ENCODE peak calls at places on chromosome 22, in seven cellular contexts. P is psoas muscle; R is CD4-positive, CD25-positive, alpha-beta regulatory T cell; U is dorsolateral prefrontal cortex; B is GM06990; K is CD8-positive, alpha-beta memory T cell; N is tibial artery. H is an unnamed sample.

GRCh38 chr22:27749597-27750225 is 51.8 kb downstream of the MN1 start:
- DNase-seq in R (no peak), B (no peak), P (no peak), N (peak; percentile 9), U (no peak), K (no peak), H (no peak)

GRCh38 chr22:40107756-40108437 is 69.8 kb upstream of the TNRC6B start:
- DNase-seq in U (no peak), K (no peak), P (no peak), N (no peak), B (peak; percentile 24), R (no peak), H (no peak)

GRCh38 chr22:28034760-28035401 is 115.8 kb upstream of the PITPNB start:
- DNase-seq in U (peak; percentile 77), N (peak; percentile 85), K (peak; percentile 13), R (peak; percentile 11), P (peak; percentile 95), B (no peak), H (no peak)

GRCh38 chr22:37126383-37126782 is 16.9 kb upstream of the TMPRSS6 start:
- DNase-seq in B (no peak), U (no peak), R (no peak), N (no peak), P (no peak), K (no peak), H (no peak)

GRCh38 chr22:46062971-46063631 is 86.1 kb upstream of the WNT7B start:
- DNase-seq in N (peak; percentile 20), R (no peak), B (no peak), U (peak; percentile 34), P (peak; percentile 73), K (no peak), H (no peak)

GRCh38 chr22:17418890-17419324 is 49.6 kb downstream of the CECR2 start:
- DNase-seq in R (no peak), N (no peak), U (no peak), P (no peak), B (no peak), K (no peak), H (no peak)

GRCh38 chr22:31630331-31631329 is 31.4 kb downstream of the PISD start:
- DNase-seq in R (peak; percentile 89), B (peak; percentile 89), U (peak; percentile 74), N (peak; percentile 81), K (peak; percentile 90), P (peak; percentile 87), H (no peak)

GRCh38 chr22:37295946-37296345 is 13.6 kb downstream of the CYTH4 start:
- DNase-seq in R (no peak), U (no peak), B (no peak), K (no peak), N (no peak), P (no peak), H (no peak)

GRCh38 chr22:27768027-27768640 is 33.4 kb downstream of the MN1 start:
- DNase-seq in P (no peak), K (no peak), B (no peak), U (no peak), N (no peak), R (no peak), H (no peak)

GRCh38 chr22:49259870-49260615 is 567.6 kb downstream of the BRD1 start:
- DNase-seq in B (no peak), R (no peak), K (no peak), U (no peak), N (peak; percentile 5), P (no peak), H (no peak)

GRCh38 chr22:33438273-33438672 is 380.1 kb upstream of the SYN3 start:
- DNase-seq in P (no peak), N (no peak), K (no peak), U (peak; percentile 71), B (no peak), R (no peak), H (no peak)

GRCh38 chr22:49548356-49549202 is 279.1 kb downstream of the BRD1 start:
- DNase-seq in K (no peak), B (no peak), N (peak; percentile 13), R (no peak), U (peak; percentile 11), P (no peak), H (no peak)

GRCh38 chr22:38871360-38872171 is 450 bp downstream of the CBX6 start:
- DNase-seq in P (no peak), R (peak; percentile 35), N (no peak), U (no peak), K (peak; percentile 37), B (no peak), H (no peak)

GRCh38 chr22:46001046-46001425 is 24.1 kb upstream of the WNT7B start:
- DNase-seq in B (no peak), N (no peak), K (no peak), U (no peak), P (peak; percentile 44), R (no peak), H (no peak)

GRCh38 chr22:23401910-23402274 is 178.2 kb downstream of the IGLL1 start:
- DNase-seq in U (no peak), N (no peak), R (no peak), K (no peak), P (peak; percentile 52), B (no peak), H (no peak)

GRCh38 chr22:39223091-39223710 is 21.6 kb downstream of the PDGFB start:
- DNase-seq in B (no peak), K (no peak), R (peak; percentile 22), N (no peak), U (no peak), P (peak; percentile 49), H (no peak)

GRCh38 chr22:27201741-27202140 is 544.4 kb downstream of the MIAT start:
- DNase-seq in R (no peak), P (no peak), U (no peak), K (no peak), N (no peak), B (no peak), H (no peak)

GRCh38 chr22:39078329-39078728 is 1.3 kb downstream of the APOBEC3G start:
- DNase-seq in K (no peak), U (no peak), P (peak; percentile 46), N (no peak), R (no peak), B (no peak), H (no peak)

GRCh38 chr22:46721716-46722115 is 16.3 kb downstream of the CERK start:
- DNase-seq in B (no peak), P (no peak), N (no peak), U (no peak), R (no peak), K (no peak), H (no peak)

GRCh38 chr22:31816750-31817149 is 62.9 kb downstream of the DEPDC5 start:
- DNase-seq in B (no peak), N (no peak), P (no peak), U (no peak), K (no peak), R (no peak), H (no peak)

GRCh38 chr22:37218771-37219411 is 6.6 kb upstream of the SSTR3 start:
- DNase-seq in P (no peak), R (peak; percentile 92), K (peak; percentile 94), B (peak; percentile 78), N (no peak), U (no peak), H (peak; percentile 97)

DNA sequence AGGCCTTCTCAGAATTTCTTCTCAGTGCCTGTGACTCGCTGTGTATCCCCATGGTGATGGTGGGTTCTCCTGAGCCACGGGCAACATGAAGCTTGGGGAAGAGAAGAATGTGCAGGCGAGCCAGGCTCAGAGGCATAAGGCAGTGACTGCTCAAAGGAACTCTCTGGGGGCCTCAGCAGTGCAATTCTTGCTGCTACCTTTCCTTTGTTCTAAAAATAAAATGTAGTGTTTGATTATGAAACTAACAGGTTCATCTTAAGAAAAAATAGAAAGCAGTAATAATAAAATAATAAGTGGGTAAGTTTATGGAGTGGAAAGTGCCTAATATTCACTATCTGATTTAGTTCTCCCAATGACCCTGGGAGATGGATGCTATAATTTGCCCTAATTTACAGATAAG is 46.7 kb downstream of the MEI1 start:
- DNase-seq in N (no peak), P (no peak), U (no peak), B (no peak), K (no peak), R (no peak), H (no peak)
- H3K4me3 ChIP-seq in N (no peak overlapping the region), P (no peak overlapping the region), U (no peak overlapping the region), B (peak overlapping the region; percentile 42), K (no peak overlapping the region), R (no peak overlapping the region), H (no peak overlapping the region)

GRCh38 chr22:44371741-44372525 is 59.2 kb upstream of the SHISAL1 start:
- DNase-seq in K (no peak), U (no peak), N (no peak), B (no peak), P (peak; percentile 4), R (no peak), H (no peak)
- H3K4me3 ChIP-seq in K (no peak overlapping the region), U (no peak overlapping the region), N (no peak overlapping the region), B (no peak overlapping the region), P (no peak overlapping the region), R (no peak overlapping the region), H (no peak overlapping the region)

DNA sequence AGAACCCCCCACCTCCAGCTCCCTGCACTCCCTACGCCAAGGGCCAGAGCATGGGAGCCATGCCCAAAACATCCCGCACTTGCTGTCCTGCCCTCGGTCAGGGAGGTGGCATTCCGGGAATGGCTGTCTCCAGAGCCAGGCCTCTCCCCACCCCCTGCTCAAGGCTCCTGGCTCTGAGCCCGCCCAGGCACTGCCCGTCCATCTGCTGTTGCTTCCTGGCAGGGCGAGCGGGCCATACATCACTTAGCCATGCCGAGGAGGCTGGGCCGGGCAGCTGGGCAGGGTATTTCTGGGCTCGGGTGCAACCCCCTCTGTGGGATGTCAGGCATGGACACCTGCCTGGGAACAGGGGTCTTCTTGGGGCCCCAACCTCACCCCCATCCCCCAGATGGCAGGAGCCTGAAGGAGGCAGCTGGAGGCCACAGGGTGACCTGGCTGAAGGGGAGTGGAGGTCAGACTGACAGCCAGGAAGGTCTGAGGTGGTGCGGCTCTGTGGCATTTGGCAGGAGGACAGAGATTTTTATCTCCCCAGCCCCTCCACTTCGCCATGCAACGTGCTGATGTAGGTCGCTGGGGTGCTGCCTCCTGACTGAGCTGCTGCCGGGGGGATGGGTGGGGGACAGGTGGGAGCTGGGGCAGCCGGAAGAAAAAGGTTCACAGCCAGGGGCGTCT is 8.7 kb upstream of the CABP7 start:
- DNase-seq in P (peak; percentile 92), U (no peak), B (no peak), K (no peak), N (no peak), R (no peak), H (no peak)
- H3K4me3 ChIP-seq in P (no peak overlapping the region), U (no peak overlapping the region), B (no peak overlapping the region), K (no peak overlapping the region), N (no peak overlapping the region), R (no peak overlapping the region), H (no peak overlapping the region)

GRCh38 chr22:25754527-25755202 is 12.7 kb downstream of the MYO18B start:
- DNase-seq in P (peak; percentile 95), B (no peak), K (no peak), N (peak; percentile 80), U (no peak), R (no peak), H (no peak)

GRCh38 chr22:25751174-25751581 is 9.2 kb downstream of the MYO18B start:
- DNase-seq in U (no peak), R (no peak), N (no peak), B (no peak), P (no peak), K (no peak), H (no peak)

GRCh38 chr22:25750569-25751173 is 8.7 kb downstream of the MYO18B start:
- DNase-seq in R (no peak), K (no peak), U (no peak), N (no peak), B (no peak), P (peak; percentile 77), H (no peak)

GRCh38 chr22:25752615-25753214 is 10.7 kb downstream of the MYO18B start:
- DNase-seq in U (no peak), N (no peak), R (no peak), K (no peak), B (no peak), P (no peak), H (no peak)

GRCh38 chr22:25753252-25753651 is 11.3 kb downstream of the MYO18B start:
- DNase-seq in P (no peak), B (no peak), N (no peak), K (no peak), U (no peak), R (no peak), H (no peak)
- H3K4me3 ChIP-seq in P (peak overlapping the region; percentile 60), B (no peak overlapping the region), N (no peak overlapping the region), K (no peak overlapping the region), U (no peak overlapping the region), R (no peak overlapping the region), H (no peak overlapping the region)

H was measured in GM12864.